ENCODE peak calls at places on chromosomes 5 and 9, in four cellular contexts. T is A172, E is NCI-H1436 treated with DMSO at 0.1 percent for 48 hours, Z is GM04504. C is an unnamed sample.

GRCh38 chr9:22244141-22245011 is 202.2 kb upstream of the DMRTA1 start:
- DNase-seq in T (no peak), E (no peak), Z (peak), C (no peak)

GRCh38 chr5:141003791-141004601 is 37.7 kb downstream of the PCDHAC2 start:
- DNase-seq in T (peak), E (no peak), Z (no peak), C (no peak)

GRCh38 chr9:80049096-80049495 is 477.3 kb downstream of the TLE4 start:
- DNase-seq in T (no peak), E (no peak), Z (no peak), C (no peak)

GRCh38 chr5:143932584-143932983 is 120.6 kb downstream of the HMHB1 start:
- DNase-seq in T (no peak), E (no peak), Z (no peak), C (no peak)

GRCh38 chr5:95846554-95847260 is 24.2 kb upstream of the GLRX start:
- DNase-seq in T (peak), E (peak), Z (no peak), C (no peak)

GRCh38 chr5:148928141-148928540 is 101.7 kb downstream of the ADRB2 start:
- DNase-seq in T (no peak), E (no peak), Z (no peak), C (no peak)

GRCh38 chr9:91483189-91483691 is 59.6 kb upstream of the NFIL3 start:
- DNase-seq in T (peak), E (no peak), Z (peak), C (no peak)

GRCh38 chr5:54991446-54991845 is 6.1 kb upstream of the ESM1 start:
- DNase-seq in T (no peak), E (no peak), Z (no peak), C (no peak)

GRCh38 chr5:179858241-179858585 is 404 bp downstream of the MRNIP start:
- DNase-seq in T (peak), E (no peak), Z (no peak), C (no peak)